ENCODE peak calls at places on chromosome 1, in ten cellular contexts. One of them, this sample, is unnamed.

GRCh38 chr1:40708750-40709099 is 17.2 kb downstream of the NFYC start:
- DNase-seq in iris pigment epithelial cell: peak; percentile 91
- DNase-seq in activated gamma-delta T cell treated with anti-CD3 and anti-CD28 coated beads, Interleukin-2, amount 50 U/mL, for 16 hours: no peak
- DNase-seq in activated CD4-positive, alpha-beta T cell treated with anti-CD3 and anti-CD28 coated beads for 4 hours: no peak
- DNase-seq in foreskin fibroblast: peak; percentile 87
- DNase-seq in posterior vena cava: no peak
- DNase-seq in activated T-cell treated with anti-CD3 and anti-CD28 coated beads for 1 hour: no peak
- DNase-seq in HAP-1: no peak
- DNase-seq in omental fat pad: no peak
- DNase-seq in NCI-H510A treated with DMSO at 0.1 percent for 48 hours: peak; percentile 100
- DNase-seq in this sample: peak; percentile 68

GRCh38 chr1:236059011-236059410 is 5.9 kb downstream of the NID1 start:
- DNase-seq in NCI-H510A treated with DMSO at 0.1 percent for 48 hours: no peak
- DNase-seq in HAP-1: no peak
- DNase-seq in posterior vena cava: no peak
- DNase-seq in omental fat pad: no peak
- DNase-seq in activated T-cell treated with anti-CD3 and anti-CD28 coated beads for 1 hour: no peak
- DNase-seq in activated CD4-positive, alpha-beta T cell treated with anti-CD3 and anti-CD28 coated beads for 4 hours: no peak
- DNase-seq in activated gamma-delta T cell treated with anti-CD3 and anti-CD28 coated beads, Interleukin-2, amount 50 U/mL, for 16 hours: no peak
- DNase-seq in foreskin fibroblast: peak; percentile 19
- DNase-seq in iris pigment epithelial cell: no peak
- DNase-seq in this sample: no peak

GRCh38 chr1:160189649-160190625 is at the start of gene CASQ1:
- DNase-seq in activated T-cell treated with anti-CD3 and anti-CD28 coated beads for 1 hour: no peak
- DNase-seq in HAP-1: no peak
- DNase-seq in activated gamma-delta T cell treated with anti-CD3 and anti-CD28 coated beads, Interleukin-2, amount 50 U/mL, for 16 hours: no peak
- DNase-seq in activated CD4-positive, alpha-beta T cell treated with anti-CD3 and anti-CD28 coated beads for 4 hours: no peak
- DNase-seq in foreskin fibroblast: peak; percentile 61
- DNase-seq in NCI-H510A treated with DMSO at 0.1 percent for 48 hours: no peak
- DNase-seq in posterior vena cava: peak; percentile 5
- DNase-seq in omental fat pad: no peak
- DNase-seq in iris pigment epithelial cell: no peak
- DNase-seq in this sample: peak; percentile 9

GRCh38 chr1:71829346-71829745 is 453.0 kb downstream of the NEGR1 start:
- DNase-seq in NCI-H510A treated with DMSO at 0.1 percent for 48 hours: no peak
- DNase-seq in posterior vena cava: no peak
- DNase-seq in activated T-cell treated with anti-CD3 and anti-CD28 coated beads for 1 hour: no peak
- DNase-seq in activated gamma-delta T cell treated with anti-CD3 and anti-CD28 coated beads, Interleukin-2, amount 50 U/mL, for 16 hours: no peak
- DNase-seq in activated CD4-positive, alpha-beta T cell treated with anti-CD3 and anti-CD28 coated beads for 4 hours: no peak
- DNase-seq in omental fat pad: no peak
- DNase-seq in foreskin fibroblast: no peak
- DNase-seq in HAP-1: no peak
- DNase-seq in iris pigment epithelial cell: no peak
- DNase-seq in this sample: peak; percentile 11

GRCh38 chr1:38785285-38786039 is 74.1 kb downstream of the RRAGC start:
- DNase-seq in posterior vena cava: no peak
- DNase-seq in HAP-1: no peak
- DNase-seq in activated CD4-positive, alpha-beta T cell treated with anti-CD3 and anti-CD28 coated beads for 4 hours: no peak
- DNase-seq in activated gamma-delta T cell treated with anti-CD3 and anti-CD28 coated beads, Interleukin-2, amount 50 U/mL, for 16 hours: no peak
- DNase-seq in iris pigment epithelial cell: no peak
- DNase-seq in activated T-cell treated with anti-CD3 and anti-CD28 coated beads for 1 hour: no peak
- DNase-seq in omental fat pad: no peak
- DNase-seq in foreskin fibroblast: no peak
- DNase-seq in NCI-H510A treated with DMSO at 0.1 percent for 48 hours: no peak
- DNase-seq in this sample: no peak

GRCh38 chr1:248805905-248806304 is 19.8 kb downstream of the SH3BP5L start:
- DNase-seq in activated CD4-positive, alpha-beta T cell treated with anti-CD3 and anti-CD28 coated beads for 4 hours: no peak
- DNase-seq in omental fat pad: no peak
- DNase-seq in activated T-cell treated with anti-CD3 and anti-CD28 coated beads for 1 hour: no peak
- DNase-seq in foreskin fibroblast: no peak
- DNase-seq in activated gamma-delta T cell treated with anti-CD3 and anti-CD28 coated beads, Interleukin-2, amount 50 U/mL, for 16 hours: no peak
- DNase-seq in iris pigment epithelial cell: no peak
- DNase-seq in NCI-H510A treated with DMSO at 0.1 percent for 48 hours: no peak
- DNase-seq in HAP-1: no peak
- DNase-seq in posterior vena cava: no peak
- DNase-seq in this sample: no peak

GRCh38 chr1:154624756-154625643 is 17.0 kb upstream of the ADAR start:
- DNase-seq in foreskin fibroblast: peak; percentile 71
- DNase-seq in activated CD4-positive, alpha-beta T cell treated with anti-CD3 and anti-CD28 coated beads for 4 hours: no peak
- DNase-seq in activated gamma-delta T cell treated with anti-CD3 and anti-CD28 coated beads, Interleukin-2, amount 50 U/mL, for 16 hours: no peak
- DNase-seq in iris pigment epithelial cell: peak; percentile 95
- DNase-seq in omental fat pad: no peak
- DNase-seq in NCI-H510A treated with DMSO at 0.1 percent for 48 hours: no peak
- DNase-seq in HAP-1: no peak
- DNase-seq in posterior vena cava: no peak
- DNase-seq in activated T-cell treated with anti-CD3 and anti-CD28 coated beads for 1 hour: no peak
- DNase-seq in this sample: no peak

GRCh38 chr1:81801032-81801833 is 499 bp downstream of the ADGRL2 start:
- DNase-seq in activated gamma-delta T cell treated with anti-CD3 and anti-CD28 coated beads, Interleukin-2, amount 50 U/mL, for 16 hours: no peak
- DNase-seq in activated CD4-positive, alpha-beta T cell treated with anti-CD3 and anti-CD28 coated beads for 4 hours: no peak
- DNase-seq in activated T-cell treated with anti-CD3 and anti-CD28 coated beads for 1 hour: no peak
- DNase-seq in HAP-1: peak; percentile 90
- DNase-seq in NCI-H510A treated with DMSO at 0.1 percent for 48 hours: peak; percentile 98
- DNase-seq in foreskin fibroblast: peak; percentile 95
- DNase-seq in posterior vena cava: peak; percentile 89
- DNase-seq in omental fat pad: no peak
- DNase-seq in iris pigment epithelial cell: peak; percentile 95
- DNase-seq in this sample: peak; percentile 71

GRCh38 chr1:83064589-83065242 is 934.2 kb downstream of the TTLL7 start:
- DNase-seq in activated gamma-delta T cell treated with anti-CD3 and anti-CD28 coated beads, Interleukin-2, amount 50 U/mL, for 16 hours: no peak
- DNase-seq in HAP-1: no peak
- DNase-seq in foreskin fibroblast: peak; percentile 16
- DNase-seq in omental fat pad: no peak
- DNase-seq in iris pigment epithelial cell: no peak
- DNase-seq in activated CD4-positive, alpha-beta T cell treated with anti-CD3 and anti-CD28 coated beads for 4 hours: no peak
- DNase-seq in activated T-cell treated with anti-CD3 and anti-CD28 coated beads for 1 hour: no peak
- DNase-seq in NCI-H510A treated with DMSO at 0.1 percent for 48 hours: no peak
- DNase-seq in posterior vena cava: no peak
- DNase-seq in this sample: no peak

GRCh38 chr1:56190975-56191768 is 388.2 kb downstream of the PLPP3 start:
- DNase-seq in activated CD4-positive, alpha-beta T cell treated with anti-CD3 and anti-CD28 coated beads for 4 hours: no peak
- DNase-seq in activated T-cell treated with anti-CD3 and anti-CD28 coated beads for 1 hour: no peak
- DNase-seq in omental fat pad: no peak
- DNase-seq in foreskin fibroblast: peak; percentile 89
- DNase-seq in posterior vena cava: no peak
- DNase-seq in activated gamma-delta T cell treated with anti-CD3 and anti-CD28 coated beads, Interleukin-2, amount 50 U/mL, for 16 hours: no peak
- DNase-seq in iris pigment epithelial cell: no peak
- DNase-seq in NCI-H510A treated with DMSO at 0.1 percent for 48 hours: no peak
- DNase-seq in HAP-1: no peak
- DNase-seq in this sample: no peak

GRCh38 chr1:66598670-66599069 is 64.7 kb downstream of the SGIP1 start:
- DNase-seq in NCI-H510A treated with DMSO at 0.1 percent for 48 hours: no peak
- DNase-seq in HAP-1: no peak
- DNase-seq in foreskin fibroblast: peak; percentile 89
- DNase-seq in iris pigment epithelial cell: peak; percentile 88
- DNase-seq in activated gamma-delta T cell treated with anti-CD3 and anti-CD28 coated beads, Interleukin-2, amount 50 U/mL, for 16 hours: no peak
- DNase-seq in posterior vena cava: no peak
- DNase-seq in activated T-cell treated with anti-CD3 and anti-CD28 coated beads for 1 hour: no peak
- DNase-seq in omental fat pad: no peak
- DNase-seq in activated CD4-positive, alpha-beta T cell treated with anti-CD3 and anti-CD28 coated beads for 4 hours: no peak
- DNase-seq in this sample: no peak

GRCh38 chr1:10541286-10541685 is 66.5 kb downstream of the PEX14 start:
- DNase-seq in HAP-1: no peak
- DNase-seq in activated gamma-delta T cell treated with anti-CD3 and anti-CD28 coated beads, Interleukin-2, amount 50 U/mL, for 16 hours: no peak
- DNase-seq in activated CD4-positive, alpha-beta T cell treated with anti-CD3 and anti-CD28 coated beads for 4 hours: no peak
- DNase-seq in NCI-H510A treated with DMSO at 0.1 percent for 48 hours: peak; percentile 99
- DNase-seq in iris pigment epithelial cell: no peak
- DNase-seq in activated T-cell treated with anti-CD3 and anti-CD28 coated beads for 1 hour: no peak
- DNase-seq in omental fat pad: no peak
- DNase-seq in posterior vena cava: no peak
- DNase-seq in foreskin fibroblast: no peak
- DNase-seq in this sample: peak; percentile 42

GRCh38 chr1:33180226-33181037 is 1.4 kb downstream of the TRIM62 start:
- DNase-seq in omental fat pad: peak; percentile 65
- DNase-seq in HAP-1: peak; percentile 96
- DNase-seq in activated gamma-delta T cell treated with anti-CD3 and anti-CD28 coated beads, Interleukin-2, amount 50 U/mL, for 16 hours: peak; percentile 71
- DNase-seq in NCI-H510A treated with DMSO at 0.1 percent for 48 hours: peak; percentile 90
- DNase-seq in activated T-cell treated with anti-CD3 and anti-CD28 coated beads for 1 hour: peak; percentile 68
- DNase-seq in activated CD4-positive, alpha-beta T cell treated with anti-CD3 and anti-CD28 coated beads for 4 hours: peak; percentile 84
- DNase-seq in iris pigment epithelial cell: peak; percentile 90
- DNase-seq in posterior vena cava: peak; percentile 96
- DNase-seq in foreskin fibroblast: peak; percentile 96
- DNase-seq in this sample: peak; percentile 91

GRCh38 chr1:211833174-211833820 is 2.7 kb upstream of the LPGAT1 start:
- DNase-seq in activated gamma-delta T cell treated with anti-CD3 and anti-CD28 coated beads, Interleukin-2, amount 50 U/mL, for 16 hours: no peak
- DNase-seq in activated T-cell treated with anti-CD3 and anti-CD28 coated beads for 1 hour: no peak
- DNase-seq in HAP-1: no peak
- DNase-seq in NCI-H510A treated with DMSO at 0.1 percent for 48 hours: no peak
- DNase-seq in posterior vena cava: no peak
- DNase-seq in activated CD4-positive, alpha-beta T cell treated with anti-CD3 and anti-CD28 coated beads for 4 hours: no peak
- DNase-seq in omental fat pad: no peak
- DNase-seq in foreskin fibroblast: no peak
- DNase-seq in iris pigment epithelial cell: no peak
- DNase-seq in this sample: no peak

GRCh38 chr1:85224734-85225623 is 24.2 kb upstream of the SYDE2 start:
- DNase-seq in activated gamma-delta T cell treated with anti-CD3 and anti-CD28 coated beads, Interleukin-2, amount 50 U/mL, for 16 hours: no peak
- DNase-seq in activated T-cell treated with anti-CD3 and anti-CD28 coated beads for 1 hour: no peak
- DNase-seq in omental fat pad: no peak
- DNase-seq in foreskin fibroblast: no peak
- DNase-seq in HAP-1: peak; percentile 65
- DNase-seq in NCI-H510A treated with DMSO at 0.1 percent for 48 hours: peak; percentile 100
- DNase-seq in iris pigment epithelial cell: peak; percentile 45
- DNase-seq in activated CD4-positive, alpha-beta T cell treated with anti-CD3 and anti-CD28 coated beads for 4 hours: no peak
- DNase-seq in posterior vena cava: no peak
- DNase-seq in this sample: peak; percentile 91

GRCh38 chr1:49026230-49026811 is 249.6 kb upstream of the BEND5 start:
- DNase-seq in NCI-H510A treated with DMSO at 0.1 percent for 48 hours: no peak
- DNase-seq in posterior vena cava: no peak
- DNase-seq in iris pigment epithelial cell: no peak
- DNase-seq in HAP-1: no peak
- DNase-seq in activated CD4-positive, alpha-beta T cell treated with anti-CD3 and anti-CD28 coated beads for 4 hours: no peak
- DNase-seq in activated gamma-delta T cell treated with anti-CD3 and anti-CD28 coated beads, Interleukin-2, amount 50 U/mL, for 16 hours: no peak
- DNase-seq in foreskin fibroblast: no peak
- DNase-seq in omental fat pad: no peak
- DNase-seq in activated T-cell treated with anti-CD3 and anti-CD28 coated beads for 1 hour: no peak
- DNase-seq in this sample: no peak

GRCh38 chr1:203146537-203146936 is 19.0 kb downstream of the ADORA1 start:
- DNase-seq in activated gamma-delta T cell treated with anti-CD3 and anti-CD28 coated beads, Interleukin-2, amount 50 U/mL, for 16 hours: no peak
- DNase-seq in NCI-H510A treated with DMSO at 0.1 percent for 48 hours: no peak
- DNase-seq in activated CD4-positive, alpha-beta T cell treated with anti-CD3 and anti-CD28 coated beads for 4 hours: no peak
- DNase-seq in omental fat pad: no peak
- DNase-seq in foreskin fibroblast: no peak
- DNase-seq in HAP-1: no peak
- DNase-seq in posterior vena cava: no peak
- DNase-seq in iris pigment epithelial cell: no peak
- DNase-seq in activated T-cell treated with anti-CD3 and anti-CD28 coated beads for 1 hour: no peak
- DNase-seq in this sample: no peak

GRCh38 chr1:201254625-201255469 is 28.5 kb upstream of the PKP1 start:
- DNase-seq in activated gamma-delta T cell treated with anti-CD3 and anti-CD28 coated beads, Interleukin-2, amount 50 U/mL, for 16 hours: peak; percentile 51
- DNase-seq in foreskin fibroblast: peak; percentile 62
- DNase-seq in activated T-cell treated with anti-CD3 and anti-CD28 coated beads for 1 hour: peak; percentile 53
- DNase-seq in iris pigment epithelial cell: peak; percentile 11
- DNase-seq in activated CD4-positive, alpha-beta T cell treated with anti-CD3 and anti-CD28 coated beads for 4 hours: peak; percentile 16
- DNase-seq in omental fat pad: peak; percentile 71
- DNase-seq in NCI-H510A treated with DMSO at 0.1 percent for 48 hours: peak; percentile 36
- DNase-seq in HAP-1: peak; percentile 88
- DNase-seq in posterior vena cava: peak; percentile 90
- DNase-seq in this sample: peak; percentile 42

GRCh38 chr1:180178511-180179161 is 24.0 kb downstream of the QSOX1 start:
- DNase-seq in omental fat pad: peak; percentile 71
- DNase-seq in NCI-H510A treated with DMSO at 0.1 percent for 48 hours: peak; percentile 19
- DNase-seq in activated gamma-delta T cell treated with anti-CD3 and anti-CD28 coated beads, Interleukin-2, amount 50 U/mL, for 16 hours: peak; percentile 39
- DNase-seq in posterior vena cava: peak; percentile 88
- DNase-seq in iris pigment epithelial cell: peak; percentile 45
- DNase-seq in foreskin fibroblast: peak; percentile 76
- DNase-seq in HAP-1: peak; percentile 82
- DNase-seq in activated CD4-positive, alpha-beta T cell treated with anti-CD3 and anti-CD28 coated beads for 4 hours: peak; percentile 34
- DNase-seq in activated T-cell treated with anti-CD3 and anti-CD28 coated beads for 1 hour: peak; percentile 63
- DNase-seq in this sample: peak; percentile 34

GRCh38 chr1:56551691-56552090 is 27.7 kb downstream of the PLPP3 start:
- DNase-seq in HAP-1: no peak
- DNase-seq in posterior vena cava: no peak
- DNase-seq in foreskin fibroblast: no peak
- DNase-seq in NCI-H510A treated with DMSO at 0.1 percent for 48 hours: no peak
- DNase-seq in activated gamma-delta T cell treated with anti-CD3 and anti-CD28 coated beads, Interleukin-2, amount 50 U/mL, for 16 hours: no peak
- DNase-seq in omental fat pad: no peak
- DNase-seq in activated CD4-positive, alpha-beta T cell treated with anti-CD3 and anti-CD28 coated beads for 4 hours: no peak
- DNase-seq in iris pigment epithelial cell: no peak
- DNase-seq in activated T-cell treated with anti-CD3 and anti-CD28 coated beads for 1 hour: no peak
- DNase-seq in this sample: no peak

GRCh38 chr1:186884266-186884665 is 55.5 kb downstream of the PLA2G4A start:
- DNase-seq in foreskin fibroblast: peak; percentile 45
- DNase-seq in NCI-H510A treated with DMSO at 0.1 percent for 48 hours: no peak
- DNase-seq in activated T-cell treated with anti-CD3 and anti-CD28 coated beads for 1 hour: no peak
- DNase-seq in activated gamma-delta T cell treated with anti-CD3 and anti-CD28 coated beads, Interleukin-2, amount 50 U/mL, for 16 hours: no peak
- DNase-seq in activated CD4-positive, alpha-beta T cell treated with anti-CD3 and anti-CD28 coated beads for 4 hours: no peak
- DNase-seq in HAP-1: no peak
- DNase-seq in iris pigment epithelial cell: peak; percentile 26
- DNase-seq in omental fat pad: no peak
- DNase-seq in posterior vena cava: no peak
- DNase-seq in this sample: no peak

GRCh38 chr1:53254011-53254640 is 15.8 kb upstream of the MAGOH start:
- DNase-seq in activated gamma-delta T cell treated with anti-CD3 and anti-CD28 coated beads, Interleukin-2, amount 50 U/mL, for 16 hours: no peak
- DNase-seq in NCI-H510A treated with DMSO at 0.1 percent for 48 hours: no peak
- DNase-seq in iris pigment epithelial cell: peak; percentile 76
- DNase-seq in posterior vena cava: no peak
- DNase-seq in foreskin fibroblast: peak; percentile 72
- DNase-seq in activated CD4-positive, alpha-beta T cell treated with anti-CD3 and anti-CD28 coated beads for 4 hours: no peak
- DNase-seq in omental fat pad: no peak
- DNase-seq in activated T-cell treated with anti-CD3 and anti-CD28 coated beads for 1 hour: no peak
- DNase-seq in HAP-1: no peak
- DNase-seq in this sample: no peak

GRCh38 chr1:156862602-156863599 is 2.2 kb downstream of the NTRK1 start:
- DNase-seq in foreskin fibroblast: no peak
- DNase-seq in HAP-1: no peak
- DNase-seq in activated CD4-positive, alpha-beta T cell treated with anti-CD3 and anti-CD28 coated beads for 4 hours: no peak
- DNase-seq in activated T-cell treated with anti-CD3 and anti-CD28 coated beads for 1 hour: no peak
- DNase-seq in activated gamma-delta T cell treated with anti-CD3 and anti-CD28 coated beads, Interleukin-2, amount 50 U/mL, for 16 hours: no peak
- DNase-seq in posterior vena cava: no peak
- DNase-seq in NCI-H510A treated with DMSO at 0.1 percent for 48 hours: no peak
- DNase-seq in iris pigment epithelial cell: no peak
- DNase-seq in omental fat pad: no peak
- DNase-seq in this sample: no peak

GRCh38 chr1:121518726-121519041 is 333.9 kb downstream of the SRGAP2C start:
- DNase-seq in iris pigment epithelial cell: no peak
- DNase-seq in posterior vena cava: no peak
- DNase-seq in HAP-1: no peak
- DNase-seq in activated CD4-positive, alpha-beta T cell treated with anti-CD3 and anti-CD28 coated beads for 4 hours: no peak
- DNase-seq in omental fat pad: no peak
- DNase-seq in foreskin fibroblast: no peak
- DNase-seq in NCI-H510A treated with DMSO at 0.1 percent for 48 hours: peak; percentile 59
- DNase-seq in activated gamma-delta T cell treated with anti-CD3 and anti-CD28 coated beads, Interleukin-2, amount 50 U/mL, for 16 hours: no peak
- DNase-seq in activated T-cell treated with anti-CD3 and anti-CD28 coated beads for 1 hour: no peak
- DNase-seq in this sample: no peak

GRCh38 chr1:114979278-114979891 is 50.2 kb upstream of the TSHB start:
- DNase-seq in activated CD4-positive, alpha-beta T cell treated with anti-CD3 and anti-CD28 coated beads for 4 hours: peak; percentile 53
- DNase-seq in foreskin fibroblast: peak; percentile 72
- DNase-seq in NCI-H510A treated with DMSO at 0.1 percent for 48 hours: peak; percentile 31
- DNase-seq in omental fat pad: peak; percentile 69
- DNase-seq in iris pigment epithelial cell: peak; percentile 47
- DNase-seq in activated T-cell treated with anti-CD3 and anti-CD28 coated beads for 1 hour: peak; percentile 61
- DNase-seq in posterior vena cava: no peak
- DNase-seq in HAP-1: peak; percentile 76
- DNase-seq in activated gamma-delta T cell treated with anti-CD3 and anti-CD28 coated beads, Interleukin-2, amount 50 U/mL, for 16 hours: peak; percentile 58
- DNase-seq in this sample: peak; percentile 29

GRCh38 chr1:39076127-39076798 is 50.1 kb downstream of the NDUFS5 start:
- DNase-seq in HAP-1: no peak
- DNase-seq in NCI-H510A treated with DMSO at 0.1 percent for 48 hours: no peak
- DNase-seq in activated gamma-delta T cell treated with anti-CD3 and anti-CD28 coated beads, Interleukin-2, amount 50 U/mL, for 16 hours: no peak
- DNase-seq in iris pigment epithelial cell: peak; percentile 86
- DNase-seq in omental fat pad: no peak
- DNase-seq in foreskin fibroblast: peak; percentile 72
- DNase-seq in posterior vena cava: peak; percentile 94
- DNase-seq in activated CD4-positive, alpha-beta T cell treated with anti-CD3 and anti-CD28 coated beads for 4 hours: no peak
- DNase-seq in activated T-cell treated with anti-CD3 and anti-CD28 coated beads for 1 hour: no peak
- DNase-seq in this sample: no peak

GRCh38 chr1:1552263-1552639 is 11.8 kb upstream of the TMEM240 start:
- DNase-seq in posterior vena cava: no peak
- DNase-seq in foreskin fibroblast: no peak
- DNase-seq in NCI-H510A treated with DMSO at 0.1 percent for 48 hours: no peak
- DNase-seq in activated CD4-positive, alpha-beta T cell treated with anti-CD3 and anti-CD28 coated beads for 4 hours: no peak
- DNase-seq in activated gamma-delta T cell treated with anti-CD3 and anti-CD28 coated beads, Interleukin-2, amount 50 U/mL, for 16 hours: no peak
- DNase-seq in omental fat pad: no peak
- DNase-seq in activated T-cell treated with anti-CD3 and anti-CD28 coated beads for 1 hour: no peak
- DNase-seq in iris pigment epithelial cell: no peak
- DNase-seq in HAP-1: no peak
- DNase-seq in this sample: no peak

GRCh38 chr1:58575831-58576726 is 973 bp downstream of the TACSTD2 start:
- DNase-seq in iris pigment epithelial cell: no peak
- DNase-seq in activated gamma-delta T cell treated with anti-CD3 and anti-CD28 coated beads, Interleukin-2, amount 50 U/mL, for 16 hours: no peak
- DNase-seq in activated T-cell treated with anti-CD3 and anti-CD28 coated beads for 1 hour: no peak
- DNase-seq in posterior vena cava: peak; percentile 84
- DNase-seq in NCI-H510A treated with DMSO at 0.1 percent for 48 hours: no peak
- DNase-seq in HAP-1: no peak
- DNase-seq in activated CD4-positive, alpha-beta T cell treated with anti-CD3 and anti-CD28 coated beads for 4 hours: no peak
- DNase-seq in foreskin fibroblast: no peak
- DNase-seq in omental fat pad: no peak
- DNase-seq in this sample: no peak

This sample was measured in NCI-H146.